ENCODE peak calls at places on chromosomes 2 and 18, in nine cellular contexts. I is WTC11, W is NCI-H460, N is NCI-H1092, Y is bronchial epithelial cell, V is mesenchymal stem cell, B is NCI-H526, L is hypothalamus, H is amniotic stem cell. C is an unnamed sample.

GRCh38 chr2:189545424-189545823 is 35.2 kb downstream of the SLC40A1 start:
- DNase-seq in H (no peak), L (no peak), I (no peak), Y (no peak), N (no peak), W (no peak), V (no peak), B (no peak), C (no peak)

GRCh38 chr18:30987479-30988241 is 54.9 kb downstream of the DSC3 start:
- DNase-seq in I (no peak), B (no peak), Y (peak), H (no peak), L (no peak), N (no peak), W (peak), V (no peak), C (peak)

GRCh38 chr2:74864728-74865722 is 31.1 kb downstream of the HK2 start:
- DNase-seq in V (no peak), Y (peak), I (peak), W (no peak), B (no peak), L (no peak), H (no peak), N (no peak), C (peak)

GRCh38 chr2:11907178-11907577 is 160.7 kb downstream of the LPIN1 start:
- DNase-seq in N (no peak), I (no peak), H (no peak), Y (no peak), W (no peak), B (no peak), L (no peak), V (no peak), C (no peak)

GRCh38 chr2:233062447-233062842 is 2.3 kb downstream of the INPP5D start:
- DNase-seq in V (no peak), B (no peak), H (no peak), Y (no peak), I (no peak), W (no peak), L (no peak), N (no peak), C (no peak)

GRCh38 chr18:8911408-8912340 is 190.8 kb upstream of the NDUFV2 start:
- DNase-seq in W (no peak), N (no peak), H (no peak), I (no peak), B (no peak), L (no peak), V (no peak), Y (no peak), C (no peak)

GRCh38 chr2:142415461-142415860 is 284.6 kb upstream of the LRP1B start:
- DNase-seq in V (no peak), Y (no peak), B (peak), N (no peak), W (no peak), I (no peak), H (no peak), L (no peak), C (peak)

GRCh38 chr2:210389856-210390255 is 74.9 kb upstream of the MYL1 start:
- DNase-seq in W (no peak), H (no peak), N (no peak), V (no peak), B (no peak), I (no peak), Y (no peak), L (no peak), C (no peak)

GRCh38 chr18:67135981-67136380 is 380.5 kb downstream of the DSEL start:
- DNase-seq in V (peak), I (no peak), H (no peak), W (no peak), B (no peak), L (no peak), Y (peak), N (no peak), C (no peak)

GRCh38 chr2:108315408-108316193 is 26.9 kb downstream of the SULT1C2 start:
- DNase-seq in N (no peak), I (no peak), Y (peak), H (no peak), V (no peak), L (no peak), B (no peak), W (no peak), C (no peak)

GRCh38 chr2:162244559-162245031 is 1.4 kb upstream of the FAP start:
- DNase-seq in L (no peak), I (no peak), B (no peak), W (no peak), V (peak), H (peak), N (no peak), Y (peak), C (peak)

GRCh38 chr2:127157651-127158460 is 50.9 kb upstream of the BIN1 start:
- DNase-seq in L (no peak), V (peak), I (peak), Y (no peak), N (no peak), B (no peak), W (no peak), H (no peak), C (no peak)

GRCh38 chr2:201964631-201965206 is 68.9 kb upstream of the FZD7 start:
- DNase-seq in H (no peak), L (no peak), N (peak), W (no peak), Y (no peak), I (no peak), V (no peak), B (no peak), C (no peak)

GRCh38 chr2:236546561-236546961 is 23.1 kb upstream of the ACKR3 start:
- DNase-seq in V (no peak), W (no peak), I (no peak), B (no peak), L (no peak), H (no peak), Y (no peak), N (no peak), C (no peak)

GRCh38 chr2:210072493-210072892 is 70.1 kb downstream of the RPE start:
- DNase-seq in W (no peak), H (no peak), I (no peak), V (no peak), L (no peak), Y (no peak), N (no peak), B (no peak), C (no peak)

GRCh38 chr2:19575618-19576017 is 217.2 kb upstream of the OSR1 start:
- DNase-seq in N (no peak), B (no peak), Y (no peak), L (no peak), I (no peak), H (no peak), V (no peak), W (no peak), C (no peak)

GRCh38 chr2:155363349-155363888 is 664.9 kb downstream of the KCNJ3 start:
- DNase-seq in Y (no peak), H (no peak), I (no peak), V (no peak), L (no peak), N (no peak), W (no peak), B (no peak), C (no peak)

GRCh38 chr2:239293450-239294430 is 107.1 kb downstream of the HDAC4 start:
- DNase-seq in W (no peak), N (no peak), B (no peak), L (no peak), H (no peak), I (peak), Y (no peak), V (no peak), C (no peak)

GRCh38 chr2:74828534-74828933 is 5.4 kb upstream of the HK2 start:
- DNase-seq in L (no peak), W (no peak), I (no peak), B (no peak), V (no peak), H (no peak), N (no peak), Y (no peak), C (no peak)

GRCh38 chr2:29238497-29238896 is 123.3 kb downstream of the CLIP4 start:
- DNase-seq in W (peak), N (no peak), Y (peak), H (no peak), B (no peak), L (no peak), I (peak), V (peak), C (peak)

GRCh38 chr2:128413718-128414341 is 95.2 kb upstream of the HS6ST1 start:
- DNase-seq in W (no peak), V (no peak), L (no peak), H (no peak), B (no peak), N (no peak), I (no peak), Y (no peak), C (no peak)

GRCh38 chr2:36667931-36668330 is 28.6 kb upstream of the VIT start:
- DNase-seq in V (no peak), H (no peak), N (no peak), Y (no peak), W (no peak), I (peak), B (no peak), L (no peak), C (no peak)

GRCh38 chr2:120531365-120531764 is 185.4 kb downstream of the INHBB start:
- DNase-seq in V (peak), Y (no peak), B (no peak), N (no peak), L (no peak), H (no peak), I (no peak), W (no peak), C (peak)

GRCh38 chr2:43306197-43306596 is 79.8 kb upstream of the ZFP36L2 start:
- DNase-seq in I (no peak), V (no peak), L (no peak), N (no peak), W (no peak), Y (no peak), B (no peak), H (no peak), C (no peak)

GRCh38 chr2:157420771-157421323 is 23.0 kb downstream of the CYTIP start:
- DNase-seq in N (no peak), L (no peak), V (peak), I (no peak), B (no peak), Y (no peak), W (peak), H (no peak), C (peak)

GRCh38 chr2:114642371-114642770 is 199.9 kb downstream of the DPP10 start:
- DNase-seq in W (no peak), V (no peak), B (no peak), L (no peak), N (no peak), I (no peak), Y (peak), H (no peak), C (no peak)

GRCh38 chr2:241852116-241852980 is 6.3 kb downstream of the PDCD1 start:
- DNase-seq in L (no peak), W (no peak), H (no peak), V (no peak), I (peak), Y (no peak), B (no peak), N (no peak), C (no peak)

GRCh38 chr2:85340034-85340892 is 12.5 kb upstream of the TGOLN2 start:
- DNase-seq in L (no peak), H (no peak), V (no peak), B (no peak), I (no peak), W (no peak), Y (no peak), N (no peak), C (no peak)

GRCh38 chr2:69946351-69947077 is 14.9 kb downstream of the ASPRV1 start:
- DNase-seq in W (peak), N (no peak), L (no peak), I (no peak), Y (peak), V (peak), H (no peak), B (no peak), C (peak)

C was measured in amniotic epithelial cell.